ENCODE peak calls at places on chromosomes 13 and 19, in five cellular contexts. N is colonic mucosa, B is keratinocyte, D is astrocyte of the cerebellum, G is cardiac muscle cell. P is an unnamed sample.

GRCh38 chr13:33968520-33969507 is 150.9 kb downstream of the RFC3 start:
- DNase-seq in N (no peak), B (no peak), D (no peak), G (no peak), P (no peak)

GRCh38 chr13:77898097-77898496 is 20.5 kb downstream of the EDNRB start:
- DNase-seq in N (no peak), B (no peak), D (no peak), G (peak), P (peak)

GRCh38 chr13:36297259-36297599 is 385 bp downstream of the CCDC169 start:
- DNase-seq in N (peak), B (no peak), D (no peak), G (peak), P (no peak)

GRCh38 chr13:37364024-37364423 is 234.5 kb downstream of the POSTN start:
- DNase-seq in N (no peak), B (no peak), D (peak), G (peak), P (no peak)

GRCh38 chr13:75049936-75050335 is 432.0 kb downstream of the TBC1D4 start:
- DNase-seq in N (no peak), B (no peak), D (no peak), G (peak), P (no peak)

GRCh38 chr13:92136449-92137180 is 738.2 kb downstream of the GPC5 start:
- DNase-seq in N (no peak), B (no peak), D (no peak), G (peak), P (peak)

GRCh38 chr13:41802684-41803554 is 158.0 kb downstream of the VWA8 start:
- DNase-seq in N (no peak), B (peak), D (peak), G (peak), P (peak)

GRCh38 chr19:45016388-45017314 is 15.4 kb downstream of the RELB start:
- DNase-seq in N (peak), B (no peak), D (peak), G (peak), P (no peak)

GRCh38 chr19:55585658-55586339 is 5.2 kb upstream of the ZNF579 start:
- DNase-seq in N (peak), B (no peak), D (peak), G (peak), P (no peak)

GRCh38 chr19:54804571-54804970 is 1.2 kb downstream of the KIR2DL4 start:
- DNase-seq in N (no peak), B (no peak), D (no peak), G (no peak), P (no peak)

GRCh38 chr13:104577029-104577820 is 1511.0 kb upstream of the SLC10A2 start:
- DNase-seq in N (no peak), B (no peak), D (no peak), G (peak), P (no peak)

GRCh38 chr13:41622545-41623429 is 165.4 kb downstream of the RGCC start:
- DNase-seq in N (no peak), B (no peak), D (no peak), G (peak), P (no peak)

GRCh38 chr19:1465191-1466016 is 13.6 kb downstream of the C19orf25 start:
- DNase-seq in N (peak), B (no peak), D (no peak), G (no peak), P (no peak)

GRCh38 chr19:10826846-10827245 is 9.2 kb downstream of the TMED1 start:
- DNase-seq in N (no peak), B (no peak), D (no peak), G (no peak), P (no peak)

GRCh38 chr19:27971071-27971470 is 1241.9 kb downstream of the UQCRFS1 start:
- DNase-seq in N (no peak), B (no peak), D (no peak), G (peak), P (peak)

GRCh38 chr19:29404015-29404414 is 121.8 kb upstream of the VSTM2B start:
- DNase-seq in N (no peak), B (no peak), D (no peak), G (no peak), P (no peak)

GRCh38 chr13:28718186-28718537 is 608 bp downstream of the SLC46A3 start:
- DNase-seq in N (no peak), B (no peak), D (no peak), G (peak), P (no peak)

GRCh38 chr13:69737129-69737935 is 370.3 kb upstream of the ATXN8OS start:
- DNase-seq in N (no peak), B (no peak), D (no peak), G (no peak), P (no peak)

GRCh38 chr19:42121666-42122069 is 10.6 kb downstream of the POU2F2 start:
- DNase-seq in N (peak), B (peak), D (no peak), G (peak), P (no peak)

GRCh38 chr13:101397742-101398141 is 18.6 kb downstream of the NALCN start:
- DNase-seq in N (no peak), B (no peak), D (peak), G (no peak), P (peak)

GRCh38 chr19:48338253-48338755 is 13.0 kb downstream of the EMP3 start:
- DNase-seq in N (no peak), B (no peak), D (no peak), G (no peak), P (no peak)

GRCh38 chr13:98576215-98576945 is 527 bp downstream of the STK24 start:
- DNase-seq in N (peak), B (no peak), D (no peak), G (peak), P (no peak)

GRCh38 chr13:20901668-20902437 is 693 bp downstream of the XPO4 start:
- DNase-seq in N (peak), B (no peak), D (no peak), G (peak), P (no peak)

GRCh38 chr19:10784257-10784656 is 51.8 kb downstream of the TMED1 start:
- DNase-seq in N (no peak), B (no peak), D (no peak), G (no peak), P (no peak)

GRCh38 chr19:58325623-58326022 is 1.2 kb upstream of the ZSCAN22 start:
- DNase-seq in N (no peak), B (peak), D (no peak), G (no peak), P (no peak)
- H3K4me3 ChIP-seq in N (no peak), B (peak), D (peak), G (peak), P (peak)

DNA sequence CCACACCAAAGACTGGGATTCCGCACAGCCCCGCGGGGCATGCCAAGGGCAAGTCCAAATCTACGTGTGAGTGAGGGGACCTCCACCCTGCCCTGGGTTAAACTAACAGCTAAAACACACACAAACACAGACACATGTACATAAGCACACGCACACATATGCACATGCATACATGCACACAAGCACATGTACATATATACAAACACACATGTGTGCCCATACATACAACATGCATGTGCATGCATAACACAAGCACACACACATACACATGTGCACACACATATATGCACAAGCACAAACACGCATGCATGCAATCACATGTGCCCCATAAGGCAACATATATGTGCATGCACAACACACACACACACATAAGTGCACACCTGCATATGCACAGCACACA is 136.7 kb downstream of the SOX1 start:
- DNase-seq in N (no peak), B (no peak), D (no peak), G (no peak), P (no peak)
- TF ChIP-seq CTCF in N (no peak), B (no peak), D (no peak), G (no peak), P (no peak)

DNA sequence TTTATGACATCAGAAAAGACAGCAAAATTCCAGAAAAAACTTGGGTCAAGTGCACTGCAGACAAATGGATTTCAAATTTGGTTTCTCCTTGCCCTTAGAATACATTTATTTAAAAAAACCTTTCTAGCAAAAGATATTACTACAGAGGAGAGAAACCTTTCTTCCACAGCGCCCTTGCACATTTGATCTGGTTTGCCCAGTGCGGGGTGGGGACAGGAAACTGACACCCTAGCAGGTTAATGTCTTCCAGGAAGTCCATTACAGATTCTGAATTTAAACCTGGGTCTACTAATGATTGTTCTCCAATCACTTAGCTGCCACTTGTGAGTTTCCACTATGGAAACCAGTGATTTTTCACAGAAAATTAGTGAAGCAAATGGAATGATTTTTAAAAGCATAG is 53.8 kb upstream of the ATP12A start:
- DNase-seq in N (peak), B (no peak), D (no peak), G (no peak), P (no peak)
- H3K4me3 ChIP-seq in N (no peak), B (no peak), D (no peak), G (no peak), P (no peak)

DNA sequence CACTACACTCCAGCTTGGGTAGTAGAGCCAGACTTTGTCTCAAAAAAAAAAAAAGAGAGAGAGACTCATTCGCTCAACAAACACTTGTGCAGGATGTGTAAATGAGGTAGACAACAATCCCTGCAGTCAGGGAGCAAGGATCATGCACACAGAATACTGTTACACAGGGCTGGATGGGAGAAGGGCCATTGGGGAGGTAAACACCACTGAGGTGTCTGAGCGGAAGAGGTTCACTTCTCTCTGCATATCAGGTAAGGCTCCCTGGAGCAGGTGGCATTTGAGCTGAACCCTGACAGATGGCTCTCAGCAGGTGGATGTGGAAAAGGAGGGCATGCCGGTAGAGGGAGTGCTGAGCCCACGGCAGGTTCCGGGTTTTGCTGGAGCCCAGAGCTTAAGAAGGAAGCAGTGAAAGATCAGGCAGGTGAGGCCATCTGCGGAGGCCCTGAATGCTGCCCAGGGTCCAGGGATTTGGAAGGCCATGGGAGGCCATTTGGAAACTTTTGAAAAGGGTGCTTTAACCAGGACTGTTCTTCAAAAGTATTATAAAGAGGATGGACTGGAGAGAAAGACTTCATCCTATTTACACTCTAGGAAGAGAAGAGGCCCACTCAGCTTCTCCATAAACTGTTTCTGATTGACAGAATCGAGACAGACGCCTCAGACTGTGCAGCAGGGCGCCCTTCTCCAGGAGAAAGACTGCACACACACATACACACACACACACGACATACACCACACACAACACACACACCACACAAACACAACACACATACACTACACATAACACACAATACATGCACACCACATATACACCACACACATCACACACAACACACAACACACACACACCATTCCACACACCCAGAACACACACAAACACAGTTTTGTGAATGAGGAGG is 199.4 kb downstream of the USP12 start:
- DNase-seq in N (peak), B (no peak), D (no peak), G (peak), P (no peak)
- TF ChIP-seq CTCF in N (peak), B (peak), D (peak), G (peak), P (peak)

GRCh38 chr19:3346677-3347353 is 19.6 kb upstream of the NFIC start:
- DNase-seq in N (peak), B (no peak), D (no peak), G (peak), P (no peak)
- H3K4me3 ChIP-seq in N (no peak), B (no peak), D (no peak), G (no peak), P (peak)

GRCh38 chr19:31676271-31677004 is 327.2 kb upstream of the TSHZ3 start:
- DNase-seq in N (no peak), B (no peak), D (no peak), G (peak), P (no peak)
- TF ChIP-seq CTCF in N (no peak), B (no peak), D (peak), G (peak), P (peak)

GRCh38 chr19:34985249-34986022 is 14.7 kb upstream of the GRAMD1A start:
- DNase-seq in N (peak), B (no peak), D (no peak), G (peak), P (no peak)

GRCh38 chr19:34979819-34980640 is 16.0 kb upstream of the ZNF792 start:
- DNase-seq in N (no peak), B (no peak), D (no peak), G (no peak), P (no peak)

GRCh38 chr19:34984287-34984686 is 15.8 kb upstream of the GRAMD1A start:
- DNase-seq in N (no peak), B (no peak), D (no peak), G (no peak), P (no peak)

GRCh38 chr19:34982275-34982674 is 17.8 kb upstream of the GRAMD1A start:
- DNase-seq in N (no peak), B (no peak), D (no peak), G (no peak), P (no peak)

DNA sequence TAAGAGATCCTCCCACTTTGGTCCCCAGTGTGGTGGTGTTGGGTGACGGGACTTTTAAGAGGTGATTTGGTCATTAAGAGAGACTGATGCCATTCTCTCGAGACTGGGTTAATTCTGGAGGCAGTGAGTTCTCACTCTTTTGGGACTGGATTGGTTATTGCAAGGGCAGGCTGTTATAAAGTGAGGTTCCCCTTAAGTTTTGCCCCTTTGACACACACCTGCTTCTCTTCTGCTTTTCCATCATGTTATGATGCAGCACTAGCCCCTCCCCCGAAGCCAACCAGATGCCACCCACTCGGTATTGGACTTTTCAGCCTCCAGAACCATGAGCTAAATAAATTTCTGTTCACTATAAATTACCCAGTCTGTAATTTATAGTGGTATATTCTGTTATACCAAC is 16.3 kb upstream of the GRAMD1A start:
- DNase-seq in N (no peak), B (no peak), D (no peak), G (no peak), P (no peak)
- H3K4me3 ChIP-seq in N (no peak), B (no peak), D (no peak), G (no peak), P (no peak)

DNA sequence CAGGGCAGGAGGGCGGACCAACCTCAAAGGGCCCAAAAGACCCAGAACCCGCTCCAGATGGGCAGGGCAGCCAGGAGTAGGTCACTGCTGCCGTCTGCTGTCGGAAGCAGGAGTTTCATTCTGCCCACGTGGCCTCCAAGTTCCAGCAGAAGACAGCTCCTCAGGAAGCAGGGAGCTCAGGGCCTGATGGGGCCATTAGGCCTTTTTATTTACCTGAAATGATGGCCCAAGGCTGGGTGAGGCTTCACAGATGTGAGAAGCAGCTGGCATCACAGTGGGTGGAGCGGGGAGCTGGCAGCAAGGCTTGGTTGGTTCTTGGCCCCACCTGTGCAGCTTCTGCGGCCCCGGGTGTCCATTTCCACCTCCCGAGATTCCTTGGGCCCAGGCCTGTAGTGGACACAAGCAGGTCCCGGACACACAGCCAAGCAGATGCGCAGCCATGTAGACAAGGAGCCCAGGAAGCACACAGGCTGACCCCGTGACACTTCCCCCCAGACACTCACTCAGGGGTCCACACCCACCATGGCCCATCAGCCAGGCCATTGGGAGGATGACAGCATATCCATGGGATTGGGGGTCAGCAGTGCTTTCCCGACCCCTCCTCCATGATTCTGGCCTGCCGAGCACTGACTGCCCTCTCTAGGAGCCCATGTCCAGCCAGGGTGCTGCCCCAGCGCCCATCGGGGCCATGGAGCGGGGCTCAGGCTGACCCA is 26.4 kb downstream of the C13orf46 start:
- DNase-seq in N (peak), B (no peak), D (no peak), G (peak), P (no peak)
- TF ChIP-seq CTCF in N (peak), B (peak), D (peak), G (peak), P (peak)

DNA sequence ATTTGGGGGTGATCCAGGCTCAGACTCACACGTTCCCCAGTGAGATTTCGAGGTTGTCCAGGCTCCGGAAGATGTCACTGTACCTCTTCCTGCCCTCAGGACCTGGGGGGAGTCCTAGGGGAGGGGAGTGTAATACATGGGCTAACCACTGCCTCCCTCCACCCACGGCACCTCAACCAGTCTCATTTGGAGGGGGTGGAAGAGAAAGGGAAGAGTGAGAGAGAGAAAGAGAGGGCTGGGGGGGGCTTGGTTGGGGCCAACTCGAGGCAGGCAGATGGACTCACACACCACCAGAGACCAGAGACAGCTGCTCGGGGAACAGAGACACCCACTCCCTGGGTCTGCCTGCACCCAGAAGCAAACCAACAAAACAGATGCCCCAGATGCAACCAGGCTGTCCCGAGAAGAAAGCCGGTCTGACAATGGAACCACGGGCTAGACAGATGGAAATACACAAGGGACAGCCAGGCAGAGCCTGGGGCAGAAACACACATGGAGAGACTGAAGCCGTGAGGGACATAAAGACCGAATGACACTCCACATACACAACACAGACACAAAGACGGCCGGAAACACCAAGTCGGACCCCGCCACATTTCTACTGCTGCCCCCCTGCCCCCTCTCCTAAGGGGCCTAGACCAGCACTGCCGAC is 825 bp downstream of the GMIP start:
- DNase-seq in N (no peak), B (no peak), D (no peak), G (peak), P (no peak)
- H3K4me3 ChIP-seq in N (peak), B (peak), D (peak), G (peak), P (peak)

GRCh38 chr19:3649888-3650287 is 23.3 kb upstream of the CACTIN start:
- DNase-seq in N (no peak), B (no peak), D (no peak), G (no peak), P (no peak)
- TF ChIP-seq CTCF in N (no peak), B (no peak), D (no peak), G (no peak), P (no peak)

P was measured in epithelial cell of proximal tubule.